ENCODE peak calls at places on chromosomes 11 and 22, in ten cellular contexts. I, C, W, A, Y, P, O, R, M and K are unnamed samples.

GRCh38 chr11:46121328-46121723 is at the start of gene PHF21A:
- DNase-seq in O (peak; percentile 87), R (peak; percentile 97), I (peak; percentile 93), C (peak; percentile 96), W (peak; percentile 95), Y (peak; percentile 89), A (peak; percentile 86), M (peak; percentile 93), P (peak; percentile 90), K (peak; percentile 98)

GRCh38 chr11:69540118-69541000 is 58.9 kb downstream of the LINC01488 start:
- DNase-seq in O (no peak), A (no peak), C (no peak), R (peak; percentile 80), I (no peak), W (no peak), M (no peak), Y (peak; percentile 30), P (peak; percentile 60), K (peak; percentile 26)

GRCh38 chr11:77198440-77198849 is 70.4 kb downstream of the MYO7A start:
- DNase-seq in R (no peak), O (no peak), W (no peak), C (peak; percentile 11), I (no peak), M (peak; percentile 11), A (no peak), Y (peak; percentile 47), P (peak; percentile 19), K (peak; percentile 9)

GRCh38 chr22:37282385-37282677 is at the start of gene CYTH4:
- DNase-seq in P (peak; percentile 27), C (no peak), I (no peak), M (no peak), A (no peak), W (peak; percentile 62), R (peak; percentile 97), Y (no peak), O (peak; percentile 72), K (peak; percentile 26)

GRCh38 chr11:17734986-17735822 is 623 bp downstream of the KCNC1 start:
- DNase-seq in M (peak; percentile 79), Y (peak; percentile 93), R (peak; percentile 88), O (peak; percentile 3), W (peak; percentile 39), A (peak; percentile 2), P (peak; percentile 76), C (peak; percentile 71), I (peak; percentile 59), K (peak; percentile 49)

GRCh38 chr11:1204381-1205101 is 18.3 kb upstream of the MUC5B start:
- DNase-seq in A (no peak), I (no peak), P (no peak), R (peak; percentile 55), W (peak; percentile 3), M (no peak), Y (no peak), C (no peak), O (no peak), K (no peak)

GRCh38 chr11:20397281-20397680 is 9.8 kb downstream of the PRMT3 start:
- DNase-seq in O (no peak), C (peak; percentile 77), I (peak; percentile 62), A (peak; percentile 17), W (peak; percentile 8), Y (peak; percentile 22), M (no peak), P (no peak), R (no peak), K (peak; percentile 74)

GRCh38 chr11:114051558-114051957 is 8.0 kb upstream of the ZBTB16 start:
- DNase-seq in A (no peak), C (no peak), W (no peak), I (no peak), R (no peak), Y (no peak), P (no peak), O (no peak), M (no peak), K (no peak)

GRCh38 chr22:19150482-19151328 is 613 bp upstream of the GSC2 start:
- DNase-seq in O (no peak), C (no peak), I (no peak), M (no peak), W (no peak), A (no peak), Y (no peak), R (peak; percentile 60), P (no peak), K (no peak)

GRCh38 chr11:85132839-85133238 is 494.3 kb downstream of the DLG2 start:
- DNase-seq in O (no peak), C (no peak), Y (peak; percentile 29), I (no peak), W (no peak), M (peak; percentile 21), R (peak; percentile 13), A (no peak), P (no peak), K (no peak)

GRCh38 chr22:45468872-45469572 is 33.7 kb upstream of the FBLN1 start:
- DNase-seq in M (no peak), I (peak; percentile 83), R (no peak), W (no peak), O (no peak), P (peak; percentile 73), A (no peak), C (peak; percentile 19), Y (no peak), K (peak; percentile 64)

GRCh38 chr11:62104816-62105610 is 18.8 kb upstream of the INCENP start:
- DNase-seq in Y (no peak), P (no peak), R (no peak), C (peak; percentile 91), W (no peak), A (peak; percentile 61), M (peak; percentile 62), I (peak; percentile 90), O (no peak), K (peak; percentile 90)

GRCh38 chr11:41612415-41612814 is 153.0 kb upstream of the LRRC4C start:
- DNase-seq in Y (no peak), A (no peak), O (no peak), M (no peak), I (peak; percentile 11), P (no peak), R (no peak), W (no peak), C (peak; percentile 2), K (peak; percentile 1)

GRCh38 chr22:46076651-46077339 is 73.5 kb upstream of the PPARA start:
- DNase-seq in O (no peak), M (no peak), W (no peak), A (peak; percentile 61), Y (no peak), P (no peak), I (peak; percentile 85), C (peak; percentile 59), R (peak; percentile 77), K (peak; percentile 62)

GRCh38 chr11:116211166-116211565 is 561.6 kb downstream of the BUD13 start:
- DNase-seq in Y (no peak), P (no peak), O (no peak), A (no peak), C (no peak), I (no peak), M (no peak), R (no peak), W (no peak), K (no peak)

GRCh38 chr11:116217006-116217405 is 555.8 kb downstream of the BUD13 start:
- DNase-seq in Y (no peak), P (peak; percentile 37), W (no peak), R (no peak), A (peak; percentile 10), O (peak; percentile 2), M (no peak), C (peak; percentile 64), I (peak; percentile 32), K (peak; percentile 66)

GRCh38 chr11:116219171-116219635 is 553.6 kb downstream of the BUD13 start:
- DNase-seq in M (no peak), P (peak; percentile 30), Y (no peak), C (no peak), O (no peak), W (no peak), I (no peak), R (no peak), A (no peak), K (no peak)

GRCh38 chr11:116217441-116217840 is 555.3 kb downstream of the BUD13 start:
- DNase-seq in Y (no peak), O (no peak), M (no peak), W (no peak), R (no peak), C (no peak), I (no peak), A (no peak), P (no peak), K (no peak)

DNA sequence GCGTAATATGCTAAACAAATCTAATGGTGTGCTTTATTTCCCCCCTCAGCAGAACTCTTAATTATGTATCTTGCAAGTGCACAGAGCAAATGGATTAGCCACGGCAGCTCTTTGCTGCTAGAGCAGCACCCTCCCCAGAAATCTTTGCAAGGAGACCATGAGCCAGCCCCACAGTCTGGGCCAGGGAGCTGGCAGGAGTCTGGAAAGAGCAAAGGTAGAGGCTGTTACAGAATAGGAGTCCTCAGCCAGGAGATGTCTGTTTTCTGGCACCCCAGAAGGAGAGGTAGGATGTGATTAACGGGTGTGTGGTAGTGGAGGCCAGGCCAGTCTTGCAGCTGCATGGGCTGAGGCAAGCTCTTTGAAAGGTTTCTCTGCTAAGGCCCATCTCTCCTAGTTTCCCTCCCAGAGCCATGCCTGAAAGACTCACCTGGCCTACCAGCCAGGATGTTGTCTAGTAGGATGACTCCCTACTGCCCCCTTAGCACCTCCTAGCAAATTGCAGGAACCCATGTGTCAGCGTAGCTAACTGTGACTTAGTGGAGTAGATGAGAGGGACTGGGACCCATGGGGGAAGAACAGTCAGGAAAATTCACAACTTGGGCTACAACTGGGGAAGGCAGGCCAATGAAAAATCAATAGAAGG is 557.2 kb downstream of the BUD13 start:
- DNase-seq in O (no peak), P (no peak), C (no peak), W (no peak), R (no peak), Y (no peak), A (no peak), M (no peak), I (no peak), K (no peak)
- TF ChIP-seq CTCF in O (no peak), P (no peak), C (no peak), W (peak; percentile 53), R (no peak), Y (peak; percentile 35), A (peak; percentile 14), M (no peak), I (no peak), K (no peak)

GRCh38 chr11:26331911-26332571 is at the start of gene ANO3:
- DNase-seq in Y (peak; percentile 95), M (peak; percentile 22), A (peak; percentile 18), R (peak; percentile 87), O (no peak), W (peak; percentile 29), P (peak; percentile 88), C (peak; percentile 82), I (peak; percentile 83), K (peak; percentile 86)
- TF ChIP-seq CTCF in Y (peak; percentile 77), M (no peak), A (peak; percentile 70), R (peak; percentile 37), O (no peak), W (peak; percentile 8), P (peak; percentile 48), C (peak; percentile 60), I (peak; percentile 87), K (peak; percentile 89)

GRCh38 chr11:122746050-122746478 is 90.5 kb downstream of the UBASH3B start:
- DNase-seq in A (no peak), Y (no peak), R (no peak), I (no peak), W (peak; percentile 62), P (no peak), M (no peak), C (no peak), O (peak; percentile 28), K (no peak)
- TF ChIP-seq CTCF in A (no peak), Y (no peak), R (no peak), I (no peak), W (no peak), P (no peak), M (no peak), C (no peak), O (no peak), K (no peak)

GRCh38 chr22:35984776-35985175 is 43.8 kb downstream of the RBFOX2 start:
- DNase-seq in R (no peak), W (no peak), P (no peak), C (no peak), Y (no peak), O (no peak), M (no peak), A (no peak), I (no peak), K (no peak)
- TF ChIP-seq CTCF in R (no peak), W (no peak), P (no peak), C (no peak), Y (no peak), O (no peak), M (no peak), A (no peak), I (no peak), K (no peak)